ENCODE peak calls at places on chromosomes 5 and 9, in eight cellular contexts. T is ovary; M is endothelial cell; P is CD8-positive, alpha-beta T cell; U is choroid plexus epithelial cell; S is uterus; J is PC-9; C is glutamatergic neuron. N is an unnamed sample.

GRCh38 chr9:89010056-89010455 is 18.8 kb downstream of the S1PR3 start:
- DNase-seq in C (no peak), M (no peak), U (no peak), T (no peak), P (no peak), J (no peak), S (no peak), N (no peak)

GRCh38 chr9:81565144-81565543 is 124.2 kb downstream of the TLE1 start:
- DNase-seq in T (no peak), P (no peak), J (no peak), M (no peak), U (no peak), C (no peak), S (no peak), N (no peak)

GRCh38 chr5:170265527-170265926 is 32.0 kb downstream of the LCP2 start:
- DNase-seq in U (peak), M (no peak), T (peak), S (peak), J (no peak), C (no peak), P (no peak), N (no peak)

GRCh38 chr5:83927140-83927733 is 206.6 kb upstream of the HAPLN1 start:
- DNase-seq in M (peak), C (peak), S (peak), U (peak), P (peak), J (no peak), T (no peak), N (peak)

GRCh38 chr5:113935453-113935852 is 422.0 kb downstream of the YTHDC2 start:
- DNase-seq in T (no peak), C (no peak), M (no peak), S (no peak), U (no peak), P (no peak), J (no peak), N (no peak)

GRCh38 chr5:80761176-80761575 is 106.4 kb upstream of the DHFR start:
- DNase-seq in S (no peak), T (no peak), U (no peak), J (peak), M (no peak), C (no peak), P (no peak), N (no peak)

GRCh38 chr5:143014017-143014651 is 244.0 kb downstream of the ARHGAP26 start:
- DNase-seq in M (peak), T (no peak), U (peak), J (no peak), C (peak), S (no peak), P (no peak), N (peak)

GRCh38 chr9:119412399-119412798 is 43.2 kb upstream of the BRINP1 start:
- DNase-seq in P (no peak), M (no peak), T (no peak), U (no peak), S (no peak), C (no peak), J (peak), N (peak)

GRCh38 chr9:129667378-129667777 is 1.9 kb downstream of the PRRX2 start:
- DNase-seq in S (no peak), M (no peak), J (no peak), U (no peak), C (no peak), T (no peak), P (no peak), N (no peak)

GRCh38 chr5:33507426-33507825 is 66.7 kb downstream of the TARS1 start:
- DNase-seq in T (no peak), J (no peak), P (no peak), C (no peak), U (no peak), S (no peak), M (no peak), N (no peak)

GRCh38 chr5:149869266-149869875 is 75.2 kb downstream of the PDE6A start:
- DNase-seq in M (no peak), T (no peak), S (no peak), C (no peak), U (no peak), P (no peak), J (no peak), N (no peak)

GRCh38 chr9:74921732-74922131 is 31.0 kb downstream of the C9orf40 start:
- DNase-seq in U (no peak), J (no peak), S (no peak), P (no peak), M (no peak), C (no peak), T (no peak), N (no peak)

GRCh38 chr9:14467675-14468374 is 153.9 kb upstream of the NFIB start:
- DNase-seq in M (no peak), P (no peak), U (no peak), J (no peak), S (no peak), C (no peak), T (no peak), N (no peak)

GRCh38 chr5:83011990-83012389 is 65.2 kb downstream of the TMEM167A start:
- DNase-seq in S (no peak), C (no peak), J (no peak), P (no peak), M (no peak), U (no peak), T (no peak), N (no peak)

GRCh38 chr5:165607026-165607425 is 2101.6 kb downstream of the MAT2B start:
- DNase-seq in U (no peak), S (no peak), C (no peak), P (no peak), M (no peak), J (no peak), T (no peak), N (no peak)

GRCh38 chr5:172568308-172568923 is 72.6 kb upstream of the NEURL1B start:
- DNase-seq in S (no peak), T (no peak), P (no peak), U (no peak), C (no peak), J (no peak), M (no peak), N (no peak)

GRCh38 chr5:124783285-124783684 is 36.8 kb upstream of the ZNF608 start:
- DNase-seq in J (no peak), C (no peak), P (no peak), T (no peak), M (no peak), S (no peak), U (no peak), N (peak)

GRCh38 chr5:63401434-63402046 is 560.7 kb downstream of the HTR1A start:
- DNase-seq in S (peak), U (peak), C (peak), J (no peak), P (no peak), M (peak), T (peak), N (peak)

GRCh38 chr9:111148994-111149759 is 110.9 kb upstream of the LPAR1 start:
- DNase-seq in P (no peak), U (peak), C (no peak), M (no peak), T (no peak), S (peak), J (no peak), N (peak)

GRCh38 chr9:91580136-91580535 is 156.5 kb upstream of the NFIL3 start:
- DNase-seq in C (no peak), J (no peak), P (no peak), M (no peak), S (no peak), U (peak), T (no peak), N (peak)

GRCh38 chr5:144309265-144309664 is 138.6 kb downstream of the KCTD16 start:
- DNase-seq in M (no peak), T (no peak), J (no peak), P (no peak), U (peak), S (no peak), C (no peak), N (no peak)

GRCh38 chr9:76691761-76692313 is 72.4 kb upstream of the PCA3 start:
- DNase-seq in M (no peak), C (no peak), U (peak), P (no peak), J (no peak), S (no peak), T (no peak), N (no peak)

GRCh38 chr5:158807-159447 is 32.4 kb upstream of the LRRC14B start:
- DNase-seq in T (no peak), J (no peak), M (no peak), U (no peak), S (no peak), P (peak), C (no peak), N (no peak)

GRCh38 chr5:88860501-88860900 is 22.5 kb downstream of the MEF2C start:
- DNase-seq in M (no peak), U (peak), S (no peak), T (no peak), J (no peak), C (no peak), P (no peak), N (no peak)

GRCh38 chr5:87770601-87771121 is 357.9 kb upstream of the CCNH start:
- DNase-seq in T (no peak), S (no peak), J (no peak), U (no peak), P (no peak), M (peak), C (peak), N (no peak)

GRCh38 chr9:113388833-113389232 is 12.0 kb upstream of the HDHD3 start:
- DNase-seq in U (no peak), S (no peak), T (no peak), M (no peak), J (no peak), C (no peak), P (no peak), N (no peak)

GRCh38 chr9:127049044-127049443 is 73.4 kb downstream of the ANGPTL2 start:
- DNase-seq in S (peak), C (no peak), J (peak), U (peak), M (peak), P (no peak), T (peak), N (peak)

GRCh38 chr5:107331882-107332281 is 338.9 kb downstream of the EFNA5 start:
- DNase-seq in U (peak), S (no peak), M (no peak), T (no peak), P (no peak), J (no peak), C (no peak), N (peak)

GRCh38 chr5:61496406-61497307 is 164.6 kb downstream of the ZSWIM6 start:
- DNase-seq in C (no peak), T (no peak), M (no peak), U (no peak), S (no peak), J (no peak), P (no peak), N (no peak)

GRCh38 chr5:40307076-40307475 is 372.6 kb upstream of the PTGER4 start:
- DNase-seq in T (no peak), M (no peak), P (no peak), U (no peak), S (no peak), C (no peak), J (no peak), N (no peak)

GRCh38 chr9:68705636-68706578 is 867 bp downstream of the PIP5K1B start:
- DNase-seq in U (peak), J (no peak), T (no peak), M (peak), P (no peak), S (no peak), C (peak), N (no peak)

GRCh38 chr9:6024035-6024554 is 8.7 kb upstream of the RANBP6 start:
- DNase-seq in J (no peak), P (no peak), T (no peak), M (peak), U (peak), C (no peak), S (no peak), N (peak)

GRCh38 chr9:15475923-15476536 is 34.7 kb downstream of the PSIP1 start:
- DNase-seq in T (no peak), U (no peak), C (no peak), P (no peak), M (no peak), S (no peak), J (no peak), N (no peak)

GRCh38 chr5:119036101-119036762 is 34.7 kb upstream of the DMXL1 start:
- DNase-seq in T (no peak), P (no peak), S (no peak), U (peak), M (no peak), J (peak), C (no peak), N (peak)

GRCh38 chr9:107213080-107213479 is 70.0 kb upstream of the RAD23B start:
- DNase-seq in C (no peak), J (peak), M (no peak), U (peak), P (no peak), T (no peak), S (no peak), N (no peak)

GRCh38 chr9:29211681-29212589 is 1638.7 kb upstream of the C9orf72 start:
- DNase-seq in C (peak), T (no peak), J (no peak), U (peak), M (peak), S (peak), P (no peak), N (peak)

GRCh38 chr9:69888876-69889585 is 68.4 kb downstream of the CFAP95 start:
- DNase-seq in M (no peak), U (no peak), J (peak), C (no peak), T (no peak), P (no peak), S (no peak), N (no peak)

GRCh38 chr9:2424564-2425153 is 196.9 kb upstream of the VLDLR start:
- DNase-seq in S (no peak), M (no peak), P (no peak), J (no peak), C (no peak), T (peak), U (peak), N (peak)

GRCh38 chr9:13570521-13570974 is 291.1 kb upstream of the MPDZ start:
- DNase-seq in U (no peak), S (no peak), C (no peak), M (no peak), J (no peak), T (no peak), P (no peak), N (no peak)

GRCh38 chr9:38622083-38622674 is 1.8 kb upstream of the ANKRD18A start:
- DNase-seq in S (no peak), P (no peak), T (no peak), M (peak), C (peak), U (no peak), J (no peak), N (peak)
- TF ChIP-seq CTCF in S (no peak), P (no peak), T (no peak), M (no peak), C (no peak), U (no peak), J (no peak), N (no peak)

GRCh38 chr5:116291271-116291670 is 206.4 kb downstream of the COMMD10 start:
- DNase-seq in U (peak), S (no peak), M (no peak), T (no peak), J (no peak), C (no peak), P (no peak), N (no peak)

GRCh38 chr5:116288524-116288923 is 203.7 kb downstream of the COMMD10 start:
- DNase-seq in C (no peak), P (no peak), U (no peak), S (no peak), M (no peak), J (no peak), T (no peak), N (no peak)

GRCh38 chr5:116289276-116289675 is 204.5 kb downstream of the COMMD10 start:
- DNase-seq in T (no peak), C (no peak), P (no peak), J (no peak), S (no peak), U (no peak), M (peak), N (peak)
- TF ChIP-seq CTCF in T (no peak), C (no peak), P (no peak), J (peak), S (no peak), U (peak), M (peak), N (no peak)

GRCh38 chr9:84779892-84780291 is 110.4 kb downstream of the NTRK2 start:
- DNase-seq in C (no peak), M (no peak), T (no peak), S (no peak), J (no peak), P (no peak), U (no peak), N (no peak)

GRCh38 chr9:84778537-84778936 is 109.0 kb downstream of the NTRK2 start:
- DNase-seq in U (no peak), M (no peak), S (no peak), T (no peak), J (no peak), C (no peak), P (no peak), N (no peak)

GRCh38 chr9:84782228-84782866 is 112.8 kb downstream of the NTRK2 start:
- DNase-seq in U (no peak), T (no peak), J (no peak), M (no peak), S (no peak), P (no peak), C (no peak), N (no peak)

GRCh38 chr9:84780385-84780784 is 110.9 kb downstream of the NTRK2 start:
- DNase-seq in C (no peak), P (no peak), M (no peak), T (no peak), J (no peak), S (no peak), U (no peak), N (no peak)

GRCh38 chr9:84781431-84781830 is 111.9 kb downstream of the NTRK2 start:
- DNase-seq in U (peak), J (no peak), P (no peak), T (no peak), C (no peak), S (no peak), M (peak), N (peak)
- TF ChIP-seq CTCF in U (peak), J (peak), P (no peak), T (peak), C (peak), S (no peak), M (peak), N (peak)

GRCh38 chr9:135726138-135726853 is 24.3 kb downstream of the KCNT1 start:
- DNase-seq in C (no peak), U (no peak), M (no peak), P (no peak), S (no peak), T (no peak), J (no peak), N (no peak)
- TF ChIP-seq CTCF in C (no peak), U (peak), M (no peak), P (no peak), S (no peak), T (no peak), J (no peak), N (no peak)

GRCh38 chr5:112529525-112529924 is 110.4 kb upstream of the EPB41L4A start:
- DNase-seq in C (no peak), S (no peak), U (peak), P (no peak), M (no peak), T (no peak), J (no peak), N (peak)
- TF ChIP-seq CTCF in C (no peak), S (no peak), U (peak), P (no peak), M (no peak), T (no peak), J (peak), N (peak)

GRCh38 chr5:25858019-25858418 is 1180.4 kb downstream of the CDH9 start:
- DNase-seq in T (no peak), C (no peak), S (no peak), M (peak), P (no peak), U (no peak), J (no peak), N (no peak)
- TF ChIP-seq CTCF in T (no peak), C (no peak), S (no peak), M (peak), P (no peak), U (no peak), J (peak), N (peak)

GRCh38 chr5:153067869-153068268 is 422.6 kb upstream of the GRIA1 start:
- DNase-seq in U (no peak), S (no peak), P (no peak), T (no peak), J (no peak), M (no peak), C (no peak), N (no peak)
- TF ChIP-seq CTCF in U (no peak), S (no peak), P (no peak), T (no peak), J (no peak), M (no peak), C (no peak), N (no peak)

N was measured in MCF 10A.